ENCODE peak calls at places on chromosomes 3 and 15, in seven cellular contexts. J is AG04450, I is lower leg skin, R is fibroblast of lung, L is ovary, X is mammary epithelial cell, A is thoracic aorta. H is an unnamed sample.

GRCh38 chr3:136070953-136071949 is 105.7 kb downstream of the PPP2R3A start:
- DNase-seq in J (no peak), I (no peak), A (no peak), R (peak), L (no peak), X (peak), H (no peak)

GRCh38 chr3:10504161-10505049 is 981 bp downstream of the ATP2B2 start:
- DNase-seq in I (no peak), X (no peak), A (no peak), J (no peak), R (no peak), L (no peak), H (no peak)

GRCh38 chr3:62229201-62229600 is 144.1 kb downstream of the FEZF2 start:
- DNase-seq in A (no peak), R (no peak), J (no peak), X (no peak), I (no peak), L (no peak), H (no peak)

GRCh38 chr3:169661567-169662214 is 1.8 kb downstream of the MECOM start:
- DNase-seq in L (no peak), X (peak), J (no peak), I (peak), A (no peak), R (peak), H (no peak)

GRCh38 chr15:34367128-34368081 is at the start of gene LPCAT4:
- DNase-seq in R (peak), J (peak), X (peak), L (peak), I (peak), A (peak), H (no peak)

GRCh38 chr15:83694030-83694429 is 40.1 kb downstream of the ADAMTSL3 start:
- DNase-seq in L (peak), A (no peak), X (no peak), J (no peak), I (no peak), R (peak), H (no peak)

GRCh38 chr3:58051196-58051595 is 43.0 kb downstream of the FLNB start:
- DNase-seq in X (peak), I (no peak), J (no peak), R (peak), A (no peak), L (no peak), H (no peak)

GRCh38 chr15:85618956-85619491 is 175.7 kb downstream of the KLHL25 start:
- DNase-seq in L (peak), A (peak), I (peak), X (peak), J (peak), R (peak), H (peak)

GRCh38 chr3:161051856-161052255 is 53.3 kb downstream of the B3GALNT1 start:
- DNase-seq in J (no peak), R (no peak), A (no peak), I (no peak), L (no peak), X (no peak), H (no peak)

GRCh38 chr3:76212679-76213078 is 427.3 kb upstream of the ZNF717 start:
- DNase-seq in J (no peak), A (no peak), R (no peak), X (no peak), L (no peak), I (no peak), H (no peak)

GRCh38 chr3:52896613-52897012 is 735 bp downstream of the STIMATE start:
- DNase-seq in I (no peak), X (peak), R (no peak), A (no peak), L (no peak), J (no peak), H (no peak)

GRCh38 chr3:99751649-99752048 is 66.0 kb upstream of the CMSS1 start:
- DNase-seq in I (no peak), A (no peak), J (peak), R (peak), L (no peak), X (peak), H (peak)

GRCh38 chr3:24258727-24259600 is 235.7 kb downstream of the THRB start:
- DNase-seq in J (no peak), A (no peak), X (no peak), I (no peak), R (no peak), L (no peak), H (no peak)

GRCh38 chr3:62180514-62180913 is 192.8 kb downstream of the FEZF2 start:
- DNase-seq in R (no peak), A (no peak), X (no peak), J (no peak), L (no peak), I (no peak), H (no peak)

GRCh38 chr3:43389388-43390254 is 103.3 kb downstream of the SNRK start:
- DNase-seq in L (no peak), J (peak), I (no peak), R (peak), A (no peak), X (peak), H (no peak)

GRCh38 chr3:180947761-180948390 is 35.4 kb downstream of the FXR1 start:
- DNase-seq in A (no peak), R (no peak), I (no peak), J (no peak), L (no peak), X (no peak), H (no peak)

GRCh38 chr3:156217674-156218352 is 97.4 kb downstream of the KCNAB1 start:
- DNase-seq in I (no peak), X (peak), L (no peak), J (no peak), R (peak), A (no peak), H (no peak)

GRCh38 chr3:65974505-65974904 is 64.2 kb downstream of the MAGI1 start:
- DNase-seq in R (no peak), X (no peak), J (no peak), I (no peak), L (no peak), A (no peak), H (no peak)

GRCh38 chr3:72482589-72483249 is 365.5 kb downstream of the SHQ1 start:
- DNase-seq in R (peak), A (peak), X (peak), J (peak), L (peak), I (peak), H (no peak)

GRCh38 chr3:125154110-125154509 is 58.4 kb downstream of the SLC12A8 start:
- DNase-seq in J (no peak), I (no peak), R (no peak), L (no peak), X (no peak), A (no peak), H (no peak)

GRCh38 chr3:63972196-63972595 is 51.1 kb downstream of the PSMD6 start:
- DNase-seq in L (no peak), X (no peak), J (peak), I (no peak), R (peak), A (no peak), H (no peak)

GRCh38 chr3:70000563-70001081 is 1.1 kb downstream of the SAMMSON start:
- DNase-seq in A (no peak), R (no peak), J (no peak), X (peak), L (no peak), I (no peak), H (no peak)

DNA sequence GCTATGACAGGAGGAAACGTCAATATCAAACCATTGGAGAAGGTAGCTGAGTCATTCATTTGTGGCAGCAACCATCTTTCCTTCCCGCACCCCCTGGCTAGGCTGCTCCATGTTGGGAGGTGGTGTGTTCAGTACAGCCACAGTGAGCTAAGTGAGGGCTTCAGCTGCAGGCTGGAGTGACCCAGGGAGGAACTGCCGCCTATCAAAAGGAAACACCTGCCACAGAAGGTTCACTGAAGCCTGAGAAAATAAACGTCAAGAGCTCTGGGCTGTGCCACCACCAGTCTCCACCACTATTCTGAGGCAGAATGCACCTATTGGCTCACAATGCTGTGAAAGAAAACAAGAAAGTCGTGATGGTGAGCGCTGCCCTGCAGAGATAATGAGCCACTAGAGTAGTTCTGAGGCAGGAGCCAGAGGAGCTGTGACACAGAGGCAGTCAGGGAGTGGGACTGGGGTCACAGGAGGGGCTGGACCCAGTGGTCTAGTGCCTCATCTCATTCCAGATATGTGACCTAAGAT is 34.8 kb upstream of the CD47 start:
- DNase-seq in I (peak), X (no peak), R (no peak), J (no peak), A (no peak), L (no peak), H (no peak)
- H3K4me3 ChIP-seq in I (no peak), X (no peak), R (no peak), J (no peak), A (no peak), L (no peak), H (no peak)

DNA sequence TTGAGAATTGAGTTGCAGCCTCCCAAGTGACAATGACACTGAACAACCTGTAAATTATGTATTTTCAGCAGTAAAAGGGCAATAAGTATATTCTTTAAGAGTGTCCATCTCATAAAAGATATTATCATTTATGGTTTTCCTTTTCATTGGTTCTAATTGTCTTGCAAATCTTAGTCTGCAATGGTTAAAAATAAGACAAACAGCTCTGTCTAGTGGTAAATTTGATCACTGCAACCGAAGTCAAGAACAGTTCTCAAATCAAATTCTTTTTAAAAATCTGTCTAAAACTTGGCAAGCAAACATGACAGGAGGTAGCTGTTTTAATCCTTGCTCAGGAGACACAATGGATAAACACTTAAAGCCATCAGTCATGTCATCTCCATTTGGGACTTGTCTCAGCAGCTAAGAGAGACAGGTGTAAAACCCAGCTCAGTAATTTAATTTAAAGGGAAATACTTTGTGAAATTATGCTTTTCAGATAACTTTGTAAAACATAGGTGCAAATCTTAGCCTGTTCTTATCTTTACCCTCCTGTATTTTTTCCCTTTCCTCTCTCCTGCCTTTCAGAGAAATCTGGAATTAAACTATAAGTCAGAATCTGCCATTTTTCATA is 150.3 kb upstream of the ARHGEF26 start:
- DNase-seq in R (peak), A (no peak), L (no peak), J (no peak), I (no peak), X (no peak), H (no peak)
- TF ChIP-seq CTCF in R (peak), A (peak), L (no peak), J (peak), I (no peak), X (peak), H (peak)

DNA sequence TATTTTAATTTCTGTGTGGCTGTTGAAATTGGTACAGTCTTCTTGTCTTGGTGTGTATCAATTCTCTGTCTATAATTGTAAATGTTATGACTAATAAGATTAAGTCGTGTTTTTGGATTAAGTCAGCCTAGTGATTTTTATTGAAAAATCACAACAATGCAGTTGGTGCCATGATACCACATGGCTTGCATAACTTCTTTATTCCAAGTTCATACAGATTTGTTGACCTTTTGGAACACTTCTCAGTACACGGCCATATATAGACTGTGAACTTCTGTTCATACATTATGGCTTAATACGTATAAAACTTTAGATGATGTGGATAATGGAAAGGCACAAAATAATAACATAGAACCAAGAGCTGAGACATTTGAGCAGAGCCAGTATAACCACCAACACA is 121.2 kb upstream of the NAALADL2 start:
- DNase-seq in J (no peak), I (no peak), X (no peak), L (no peak), A (no peak), R (no peak), H (no peak)
- H3K4me3 ChIP-seq in J (no peak), I (no peak), X (no peak), L (no peak), A (no peak), R (no peak), H (no peak)

DNA sequence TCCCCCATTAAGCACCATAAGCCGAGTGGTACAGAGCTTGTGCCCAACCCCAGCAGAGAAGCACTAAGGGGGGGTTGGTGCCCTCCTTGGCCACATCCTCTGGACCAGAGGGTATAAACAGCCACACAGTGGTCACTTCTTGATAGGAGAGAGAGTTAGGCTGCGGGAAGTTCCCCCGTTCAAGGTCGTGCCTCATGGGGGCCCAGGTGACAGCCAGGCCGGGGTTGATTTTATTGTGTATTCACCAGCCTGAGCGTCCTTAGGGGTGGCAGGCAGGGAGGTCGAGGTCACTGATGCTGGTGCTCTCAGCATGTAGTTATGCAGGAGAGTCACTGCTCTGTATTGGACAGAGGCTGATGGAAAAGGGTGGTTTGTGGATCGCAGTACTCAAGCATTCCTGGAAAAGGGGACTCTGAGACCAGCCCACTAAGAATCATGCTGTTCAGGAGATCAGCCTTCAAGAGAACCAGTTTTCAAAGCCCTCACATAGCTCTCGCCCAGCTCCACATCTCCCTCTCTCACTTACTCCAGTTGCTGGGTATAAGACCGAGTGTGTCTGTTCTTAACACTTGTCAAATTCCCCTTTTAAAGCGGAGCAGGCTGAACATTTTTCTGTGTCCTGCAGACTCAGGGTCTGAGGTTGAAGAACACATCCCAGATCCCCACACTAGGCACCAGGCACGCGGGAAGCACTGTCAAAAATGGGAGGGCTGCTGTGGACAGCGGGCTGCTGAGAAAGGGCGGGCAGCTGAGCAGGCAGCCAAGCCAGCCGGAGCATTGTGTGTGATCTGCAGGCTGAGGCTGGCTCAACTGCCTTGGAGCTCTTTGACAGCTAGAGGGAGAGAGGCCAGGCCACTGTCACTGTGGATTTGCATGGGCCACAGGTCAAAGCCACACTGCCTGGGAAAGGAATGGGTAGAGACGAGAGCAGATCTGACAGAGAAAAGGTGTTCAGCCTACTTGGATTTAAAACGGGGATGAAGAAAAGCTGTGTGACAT is 279.3 kb upstream of the LRRFIP2 start:
- DNase-seq in J (no peak), L (peak), R (no peak), A (no peak), X (no peak), I (peak), H (no peak)
- TF ChIP-seq CTCF in J (no peak), L (no peak), R (no peak), A (peak), X (peak), I (no peak), H (no peak)

GRCh38 chr3:12559520-12559919 is 2.6 kb downstream of the MKRN2 start:
- DNase-seq in X (no peak), J (no peak), L (no peak), R (no peak), A (no peak), I (no peak), H (no peak)
- H3K4me3 ChIP-seq in X (no peak), J (no peak), L (no peak), R (no peak), A (no peak), I (no peak), H (no peak)

DNA sequence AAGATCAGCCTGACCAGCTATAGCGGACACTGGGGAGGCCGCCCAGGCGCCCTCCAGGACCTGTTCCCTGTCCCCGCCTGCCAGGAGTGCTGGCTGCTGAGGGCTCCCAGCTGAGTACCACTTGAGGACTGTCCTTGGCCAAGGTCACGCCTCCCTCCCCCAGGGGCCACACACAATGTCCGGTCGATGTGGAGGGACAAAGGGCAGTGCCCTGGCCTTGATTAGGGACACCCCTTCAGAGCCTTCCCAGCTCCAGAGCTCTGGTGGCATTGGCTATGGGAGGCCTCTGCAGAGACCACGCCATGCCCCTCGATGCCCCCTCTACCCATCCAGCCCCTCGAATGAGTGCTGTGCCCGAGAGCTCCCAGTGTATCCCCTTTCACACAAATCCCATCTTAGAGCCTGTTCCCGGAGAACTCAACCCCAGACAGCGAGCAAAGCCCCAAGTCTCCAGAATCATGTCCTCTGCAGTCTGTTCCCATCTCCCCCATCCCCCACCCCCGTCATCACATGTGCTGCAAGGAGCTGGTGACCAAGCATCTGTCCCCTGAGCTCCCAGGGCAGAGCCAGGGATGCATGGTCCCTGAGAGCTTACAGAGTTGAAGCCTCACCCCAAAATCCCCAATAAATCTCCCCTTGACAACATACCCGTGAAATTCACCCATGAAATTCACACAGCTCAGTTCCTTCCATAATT is 158.9 kb downstream of the NUP210 start:
- DNase-seq in R (no peak), I (no peak), X (no peak), L (no peak), J (no peak), A (no peak), H (no peak)
- TF ChIP-seq CTCF in R (no peak), I (no peak), X (no peak), L (no peak), J (no peak), A (no peak), H (no peak)

GRCh38 chr15:41334293-41335120 is 1.8 kb downstream of the NUSAP1 start:
- DNase-seq in J (no peak), I (no peak), R (no peak), A (no peak), X (no peak), L (no peak), H (no peak)
- H3K4me3 ChIP-seq in J (no peak), I (no peak), R (no peak), A (no peak), X (peak), L (no peak), H (peak)

GRCh38 chr3:13260259-13261103 is 159.6 kb downstream of the NUP210 start:
- DNase-seq in A (no peak), R (no peak), X (no peak), I (no peak), J (no peak), L (no peak), H (no peak)
- TF ChIP-seq CTCF in A (no peak), R (no peak), X (no peak), I (no peak), J (no peak), L (no peak), H (no peak)

GRCh38 chr15:76199106-76200082 is 111.9 kb downstream of the ETFA start:
- DNase-seq in A (peak), I (peak), R (peak), X (peak), J (peak), L (no peak), H (no peak)

GRCh38 chr15:76198456-76199105 is 112.7 kb downstream of the ETFA start:
- DNase-seq in X (no peak), I (no peak), J (no peak), L (no peak), R (no peak), A (no peak), H (no peak)

GRCh38 chr15:76196949-76197315 is 114.3 kb downstream of the ETFA start:
- DNase-seq in L (no peak), A (no peak), R (no peak), J (no peak), X (no peak), I (peak), H (no peak)

GRCh38 chr15:76196286-76196948 is 114.9 kb downstream of the ETFA start:
- DNase-seq in J (peak), A (no peak), L (peak), X (peak), R (peak), I (no peak), H (peak)

GRCh38 chr15:76197703-76198455 is 113.4 kb downstream of the ETFA start:
- DNase-seq in R (peak), J (no peak), L (no peak), I (peak), A (no peak), X (peak), H (no peak)
- H3K4me3 ChIP-seq in R (no peak), J (no peak), L (no peak), I (no peak), A (no peak), X (no peak), H (no peak)

GRCh38 chr15:80456517-80457497 is 52.6 kb downstream of the ARNT2 start:
- DNase-seq in J (peak), X (no peak), L (no peak), A (no peak), R (peak), I (no peak), H (no peak)

GRCh38 chr15:80455668-80456442 is 51.7 kb downstream of the ARNT2 start:
- DNase-seq in A (no peak), X (peak), L (peak), J (peak), R (peak), I (no peak), H (peak)

GRCh38 chr15:80455051-80455648 is 51.0 kb downstream of the ARNT2 start:
- DNase-seq in X (peak), L (no peak), J (no peak), I (no peak), A (no peak), R (peak), H (no peak)

GRCh38 chr15:80459380-80459779 is 55.2 kb downstream of the ARNT2 start:
- DNase-seq in L (no peak), X (no peak), A (no peak), I (no peak), R (no peak), J (no peak), H (no peak)

GRCh38 chr15:80457896-80458295 is 53.7 kb downstream of the ARNT2 start:
- DNase-seq in X (no peak), A (no peak), R (no peak), L (no peak), J (no peak), I (no peak), H (no peak)
- TF ChIP-seq CTCF in X (no peak), A (no peak), R (no peak), L (no peak), J (no peak), I (no peak), H (no peak)